ENCODE peak calls at places on chromosomes 13 and 19, in four cellular contexts. One of them, this sample, is unnamed. For H3K27me3 and H3K4me1, the result is how much of the 10 kb centered on the place peaks cover.

GRCh38 chr13:113947321-113948033 is 26.4 kb downstream of the C13orf46 start:
- DNase-seq in cardiac muscle cell: peak
- DNase-seq in CD8-positive, alpha-beta T cell: no peak
- DNase-seq in heart right ventricle: no peak
- DNase-seq in this sample: no peak

GRCh38 chr19:30701178-30701577 is 329.0 kb downstream of the ZNF536 start:
- DNase-seq in cardiac muscle cell: no peak
- DNase-seq in CD8-positive, alpha-beta T cell: no peak
- DNase-seq in heart right ventricle: no peak
- DNase-seq in this sample: no peak

GRCh38 chr19:34282611-34283519 is 28.5 kb downstream of the GARRE1 start:
- DNase-seq in heart right ventricle: no peak
- DNase-seq in cardiac muscle cell: no peak
- DNase-seq in CD8-positive, alpha-beta T cell: no peak
- DNase-seq in this sample: no peak

GRCh38 chr19:31908486-31909255 is 436.7 kb upstream of the ZNF507 start:
- DNase-seq in cardiac muscle cell: no peak
- DNase-seq in CD8-positive, alpha-beta T cell: no peak
- DNase-seq in heart right ventricle: no peak
- DNase-seq in this sample: no peak

GRCh38 chr13:80217614-80218456 is 123.1 kb downstream of the SPRY2 start:
- DNase-seq in cardiac muscle cell: peak
- DNase-seq in heart right ventricle: no peak
- DNase-seq in CD8-positive, alpha-beta T cell: no peak
- DNase-seq in this sample: no peak

GRCh38 chr13:74978596-74978995 is 503.4 kb downstream of the TBC1D4 start:
- DNase-seq in CD8-positive, alpha-beta T cell: no peak
- DNase-seq in heart right ventricle: no peak
- DNase-seq in cardiac muscle cell: no peak
- DNase-seq in this sample: no peak

GRCh38 chr19:43626838-43627237 is 7.4 kb upstream of the ZNF428 start:
- DNase-seq in cardiac muscle cell: no peak
- DNase-seq in heart right ventricle: no peak
- DNase-seq in CD8-positive, alpha-beta T cell: no peak
- DNase-seq in this sample: no peak

GRCh38 chr13:111337206-111337605 is 16.8 kb downstream of the TEX29 start:
- DNase-seq in CD8-positive, alpha-beta T cell: no peak
- DNase-seq in heart right ventricle: no peak
- DNase-seq in cardiac muscle cell: peak
- DNase-seq in this sample: no peak

GRCh38 chr13:109274188-109274821 is 512.1 kb downstream of the IRS2 start:
- DNase-seq in heart right ventricle: no peak
- DNase-seq in cardiac muscle cell: peak
- DNase-seq in CD8-positive, alpha-beta T cell: no peak
- DNase-seq in this sample: no peak

GRCh38 chr13:79735228-79735627 is 254.3 kb downstream of the NDFIP2 start:
- DNase-seq in cardiac muscle cell: peak
- DNase-seq in CD8-positive, alpha-beta T cell: no peak
- DNase-seq in heart right ventricle: no peak
- DNase-seq in this sample: no peak

GRCh38 chr19:17873661-17874422 is 2.1 kb downstream of the SLC5A5 start:
- DNase-seq in heart right ventricle: no peak
- DNase-seq in cardiac muscle cell: peak
- DNase-seq in CD8-positive, alpha-beta T cell: peak
- DNase-seq in this sample: peak

DNA sequence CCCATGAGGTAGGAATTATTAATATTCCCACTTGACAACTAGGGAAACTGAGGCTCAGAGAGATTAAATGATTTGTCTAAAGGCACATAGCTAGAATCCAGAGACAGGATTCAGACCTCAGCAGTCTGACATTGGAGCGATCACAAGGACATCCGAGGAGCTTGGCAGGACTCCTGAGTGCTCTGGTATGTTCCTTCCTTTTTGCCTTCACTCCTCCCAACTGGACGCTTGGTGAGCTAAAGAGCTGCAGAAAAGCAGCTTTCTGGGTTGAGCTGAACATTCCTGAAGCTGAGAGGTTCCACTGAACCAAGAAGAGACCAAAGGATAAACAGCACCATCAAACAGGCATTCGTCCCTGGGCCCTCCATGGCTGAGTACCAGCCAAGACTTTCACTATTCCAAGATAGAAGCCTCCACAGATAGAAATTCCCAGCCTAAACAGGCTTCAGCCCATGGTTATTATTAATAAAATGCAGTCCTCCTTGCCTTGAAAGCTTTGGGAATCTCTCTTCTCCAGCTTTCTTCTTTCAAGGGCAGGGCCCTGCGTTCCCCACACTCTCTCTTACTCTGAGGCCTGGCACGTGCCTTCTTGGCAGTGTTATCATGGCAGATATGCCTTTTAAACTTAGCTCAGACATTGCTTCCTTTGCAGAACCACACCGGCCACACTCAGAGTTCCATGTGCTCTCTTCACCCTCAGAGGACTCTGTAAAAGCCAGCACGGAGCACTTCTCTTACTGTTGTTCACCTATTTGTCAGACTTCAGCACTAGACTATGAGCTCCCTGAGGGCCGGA is 97.1 kb downstream of the CYSLTR2 start:
- DNase-seq in heart right ventricle: peak
- DNase-seq in CD8-positive, alpha-beta T cell: no peak
- DNase-seq in cardiac muscle cell: peak
- DNase-seq in this sample: no peak
- H3K27me3 ChIP-seq in heart right ventricle: under half
- H3K27me3 ChIP-seq in CD8-positive, alpha-beta T cell: under half
- H3K27me3 ChIP-seq in cardiac muscle cell: under half
- H3K27me3 ChIP-seq in this sample: under half

GRCh38 chr19:48396010-48396870 is 2.8 kb downstream of the GRIN2D start:
- DNase-seq in heart right ventricle: no peak
- DNase-seq in CD8-positive, alpha-beta T cell: no peak
- DNase-seq in cardiac muscle cell: no peak
- DNase-seq in this sample: no peak

GRCh38 chr19:48397263-48397635 is 3.8 kb downstream of the GRIN2D start:
- DNase-seq in heart right ventricle: no peak
- DNase-seq in CD8-positive, alpha-beta T cell: no peak
- DNase-seq in cardiac muscle cell: no peak
- DNase-seq in this sample: no peak

GRCh38 chr19:48396871-48397176 is 3.4 kb downstream of the GRIN2D start:
- DNase-seq in heart right ventricle: no peak
- DNase-seq in cardiac muscle cell: no peak
- DNase-seq in CD8-positive, alpha-beta T cell: no peak
- DNase-seq in this sample: no peak

GRCh38 chr19:48398329-48399235 is 5.1 kb downstream of the GRIN2D start:
- DNase-seq in CD8-positive, alpha-beta T cell: peak
- DNase-seq in cardiac muscle cell: peak
- DNase-seq in heart right ventricle: peak
- DNase-seq in this sample: peak

GRCh38 chr19:48397636-48398328 is 4.3 kb downstream of the GRIN2D start:
- DNase-seq in CD8-positive, alpha-beta T cell: no peak
- DNase-seq in cardiac muscle cell: peak
- DNase-seq in heart right ventricle: no peak
- DNase-seq in this sample: no peak
- H3K4me1 ChIP-seq in CD8-positive, alpha-beta T cell: under half
- H3K4me1 ChIP-seq in cardiac muscle cell: under half
- H3K4me1 ChIP-seq in heart right ventricle: under half
- H3K4me1 ChIP-seq in this sample: under half

GRCh38 chr19:13098291-13099072 is 4.2 kb downstream of the LYL1 start:
- DNase-seq in CD8-positive, alpha-beta T cell: no peak
- DNase-seq in cardiac muscle cell: peak
- DNase-seq in heart right ventricle: peak
- DNase-seq in this sample: no peak
- H3K27me3 ChIP-seq in CD8-positive, alpha-beta T cell: under half
- H3K27me3 ChIP-seq in cardiac muscle cell: half or more
- H3K27me3 ChIP-seq in heart right ventricle: under half
- H3K27me3 ChIP-seq in this sample: under half

GRCh38 chr13:41008349-41008980 is 10.7 kb downstream of the ELF1 start:
- DNase-seq in cardiac muscle cell: peak
- DNase-seq in CD8-positive, alpha-beta T cell: no peak
- DNase-seq in heart right ventricle: no peak
- DNase-seq in this sample: no peak

GRCh38 chr13:41013834-41014233 is 5.3 kb downstream of the ELF1 start:
- DNase-seq in cardiac muscle cell: no peak
- DNase-seq in heart right ventricle: no peak
- DNase-seq in CD8-positive, alpha-beta T cell: no peak
- DNase-seq in this sample: no peak

GRCh38 chr13:41015920-41016319 is 3.2 kb downstream of the ELF1 start:
- DNase-seq in CD8-positive, alpha-beta T cell: no peak
- DNase-seq in heart right ventricle: no peak
- DNase-seq in cardiac muscle cell: no peak
- DNase-seq in this sample: no peak

GRCh38 chr13:41011382-41011956 is 7.6 kb downstream of the ELF1 start:
- DNase-seq in cardiac muscle cell: no peak
- DNase-seq in heart right ventricle: no peak
- DNase-seq in CD8-positive, alpha-beta T cell: no peak
- DNase-seq in this sample: no peak

DNA sequence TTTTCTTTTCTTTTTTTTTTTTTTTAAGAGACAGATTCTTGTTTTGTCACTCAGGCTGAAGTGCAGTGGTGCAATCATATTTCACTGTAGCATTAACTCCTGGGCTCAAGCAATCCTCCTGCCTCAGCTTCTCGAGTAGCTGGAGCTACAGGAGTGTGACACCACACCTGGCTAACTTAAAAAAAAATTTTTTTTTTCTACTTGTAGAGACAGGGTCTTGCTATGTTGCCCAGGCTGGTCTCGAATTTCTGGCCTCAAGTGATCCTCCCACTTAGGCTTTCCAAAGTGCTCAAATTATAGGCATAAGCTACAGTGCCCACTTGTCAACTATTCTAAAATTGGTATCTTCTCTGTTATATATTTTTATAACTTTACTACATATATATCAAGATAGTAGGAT is 6.6 kb downstream of the ELF1 start:
- DNase-seq in cardiac muscle cell: no peak
- DNase-seq in CD8-positive, alpha-beta T cell: no peak
- DNase-seq in heart right ventricle: no peak
- DNase-seq in this sample: no peak
- H3K4me1 ChIP-seq in cardiac muscle cell: under half
- H3K4me1 ChIP-seq in CD8-positive, alpha-beta T cell: half or more
- H3K4me1 ChIP-seq in heart right ventricle: under half
- H3K4me1 ChIP-seq in this sample: half or more

GRCh38 chr19:54551293-54551692 is 22.3 kb upstream of the LILRA2 start:
- DNase-seq in heart right ventricle: no peak
- DNase-seq in cardiac muscle cell: no peak
- DNase-seq in CD8-positive, alpha-beta T cell: peak
- DNase-seq in this sample: no peak
- H3K27me3 ChIP-seq in heart right ventricle: under half
- H3K27me3 ChIP-seq in cardiac muscle cell: under half
- H3K27me3 ChIP-seq in CD8-positive, alpha-beta T cell: under half
- H3K27me3 ChIP-seq in this sample: under half

DNA sequence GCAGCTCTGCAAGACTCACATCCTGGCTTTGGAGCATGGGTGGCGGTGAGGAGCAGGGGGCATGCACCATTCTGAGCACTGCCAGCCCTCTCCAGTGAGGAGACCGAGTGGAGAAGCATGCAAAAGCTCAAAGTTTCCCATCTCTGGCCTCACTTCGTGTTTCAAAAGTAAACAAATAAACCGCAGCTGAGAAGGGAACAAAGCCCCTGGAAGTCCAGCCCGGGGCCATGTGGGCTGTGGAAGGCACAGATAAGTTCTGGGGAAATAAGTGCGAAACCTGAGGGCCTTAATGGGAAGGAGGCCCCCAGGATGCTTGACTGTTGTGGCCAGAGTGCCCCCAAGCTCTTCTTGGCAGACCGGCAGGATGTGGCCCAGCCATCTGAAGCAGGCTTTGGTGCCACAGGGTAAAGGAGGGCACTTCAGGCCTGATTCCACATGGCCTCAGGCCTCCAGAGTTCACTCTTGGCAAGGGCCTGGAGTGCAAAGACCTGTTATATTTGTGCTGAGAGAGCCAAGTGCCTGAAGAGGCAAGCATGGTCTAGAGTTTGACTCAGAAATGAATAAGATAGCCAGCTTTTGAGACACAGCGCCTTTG is 1.2 kb downstream of the MEDAG start:
- DNase-seq in heart right ventricle: no peak
- DNase-seq in cardiac muscle cell: peak
- DNase-seq in CD8-positive, alpha-beta T cell: no peak
- DNase-seq in this sample: no peak
- H3K4me1 ChIP-seq in heart right ventricle: under half
- H3K4me1 ChIP-seq in cardiac muscle cell: under half
- H3K4me1 ChIP-seq in CD8-positive, alpha-beta T cell: under half
- H3K4me1 ChIP-seq in this sample: under half

GRCh38 chr19:46090444-46090843 is 34.0 kb downstream of the IGFL3 start:
- DNase-seq in cardiac muscle cell: no peak
- DNase-seq in CD8-positive, alpha-beta T cell: no peak
- DNase-seq in heart right ventricle: no peak
- DNase-seq in this sample: no peak
- H3K27me3 ChIP-seq in cardiac muscle cell: under half
- H3K27me3 ChIP-seq in CD8-positive, alpha-beta T cell: under half
- H3K27me3 ChIP-seq in heart right ventricle: under half
- H3K27me3 ChIP-seq in this sample: under half

GRCh38 chr19:42283248-42284065 is 14.4 kb downstream of the CIC start:
- DNase-seq in heart right ventricle: peak
- DNase-seq in CD8-positive, alpha-beta T cell: peak
- DNase-seq in cardiac muscle cell: peak
- DNase-seq in this sample: peak
- H3K4me1 ChIP-seq in heart right ventricle: under half
- H3K4me1 ChIP-seq in CD8-positive, alpha-beta T cell: under half
- H3K4me1 ChIP-seq in cardiac muscle cell: under half
- H3K4me1 ChIP-seq in this sample: half or more

GRCh38 chr13:32910530-32910929 is 105.7 kb upstream of the KL start:
- DNase-seq in cardiac muscle cell: no peak
- DNase-seq in CD8-positive, alpha-beta T cell: no peak
- DNase-seq in heart right ventricle: no peak
- DNase-seq in this sample: no peak

GRCh38 chr13:32917504-32917903 is 98.7 kb upstream of the KL start:
- DNase-seq in heart right ventricle: no peak
- DNase-seq in cardiac muscle cell: no peak
- DNase-seq in CD8-positive, alpha-beta T cell: no peak
- DNase-seq in this sample: no peak

GRCh38 chr13:32911506-32911905 is 104.7 kb upstream of the KL start:
- DNase-seq in cardiac muscle cell: peak
- DNase-seq in CD8-positive, alpha-beta T cell: no peak
- DNase-seq in heart right ventricle: no peak
- DNase-seq in this sample: no peak

GRCh38 chr13:32914686-32915085 is 101.5 kb upstream of the KL start:
- DNase-seq in cardiac muscle cell: no peak
- DNase-seq in heart right ventricle: no peak
- DNase-seq in CD8-positive, alpha-beta T cell: no peak
- DNase-seq in this sample: no peak
- H3K27me3 ChIP-seq in cardiac muscle cell: under half
- H3K27me3 ChIP-seq in heart right ventricle: under half
- H3K27me3 ChIP-seq in CD8-positive, alpha-beta T cell: under half
- H3K27me3 ChIP-seq in this sample: under half